ENCODE peak calls at places on chromosome 22, in five cellular contexts. M, R, P, K and G are unnamed samples.

GRCh38 chr22:44330727-44331660 is 18.2 kb upstream of the SHISAL1 start:
- DNase-seq in M (no peak), R (no peak), P (peak), K (no peak), G (peak)

GRCh38 chr22:19886605-19887250 is 32.1 kb upstream of the GNB1L start:
- DNase-seq in M (peak), R (peak), P (no peak), K (no peak), G (no peak)

GRCh38 chr22:31651667-31652066 is 10.3 kb downstream of the PISD start:
- DNase-seq in M (no peak), R (no peak), P (no peak), K (no peak), G (no peak)

GRCh38 chr22:49469896-49470740 is 357.6 kb downstream of the BRD1 start:
- DNase-seq in M (no peak), R (no peak), P (no peak), K (no peak), G (no peak)

GRCh38 chr22:35150163-35151107 is 84.5 kb downstream of the ISX start:
- DNase-seq in M (peak), R (peak), P (peak), K (no peak), G (peak)

GRCh38 chr22:50039669-50040458 is 18.2 kb downstream of the TTLL8 start:
- DNase-seq in M (no peak), R (no peak), P (no peak), K (no peak), G (no peak)

GRCh38 chr22:36017661-36018091 is 10.9 kb downstream of the RBFOX2 start:
- DNase-seq in M (no peak), R (no peak), P (peak), K (no peak), G (no peak)

GRCh38 chr22:27842994-27843431 is 41.5 kb upstream of the MN1 start:
- DNase-seq in M (no peak), R (no peak), P (no peak), K (no peak), G (no peak)

GRCh38 chr22:20239063-20239950 is 28.8 kb downstream of the RTN4R start:
- DNase-seq in M (peak), R (no peak), P (peak), K (no peak), G (no peak)

GRCh38 chr22:49789289-49790141 is 38.2 kb downstream of the BRD1 start:
- DNase-seq in M (no peak), R (no peak), P (no peak), K (peak), G (no peak)

GRCh38 chr22:17375914-17376614 is 6.8 kb downstream of the CECR2 start:
- DNase-seq in M (no peak), R (no peak), P (no peak), K (no peak), G (no peak)

GRCh38 chr22:19799322-19800190 is 39.0 kb downstream of the TBX1 start:
- DNase-seq in M (no peak), R (peak), P (peak), K (peak), G (no peak)

GRCh38 chr22:36315325-36315724 is 62.4 kb downstream of the APOL1 start:
- DNase-seq in M (peak), R (no peak), P (no peak), K (no peak), G (no peak)

GRCh38 chr22:50713571-50714056 is 24.4 kb upstream of the ACR start:
- DNase-seq in M (no peak), R (no peak), P (no peak), K (no peak), G (no peak)

GRCh38 chr22:29129644-29130201 is 56.9 kb downstream of the KREMEN1 start:
- DNase-seq in M (no peak), R (no peak), P (no peak), K (no peak), G (no peak)

GRCh38 chr22:19844423-19845368 is 10.0 kb downstream of the GNB1L start:
- DNase-seq in M (peak), R (no peak), P (no peak), K (no peak), G (peak)

GRCh38 chr22:19892249-19892879 is 37.7 kb upstream of the GNB1L start:
- DNase-seq in M (peak), R (peak), P (peak), K (no peak), G (peak)

GRCh38 chr22:50684986-50685385 is 12.4 kb downstream of the SHANK3 start:
- DNase-seq in M (peak), R (peak), P (no peak), K (no peak), G (no peak)

GRCh38 chr22:22692707-22693530 is 48.5 kb downstream of the GGTLC2 start:
- DNase-seq in M (peak), R (peak), P (peak), K (no peak), G (no peak)

GRCh38 chr22:27405672-27406388 is 395.7 kb downstream of the MN1 start:
- DNase-seq in M (peak), R (peak), P (peak), K (no peak), G (peak)

GRCh38 chr22:39183991-39184585 is 31.6 kb upstream of the CBX7 start:
- DNase-seq in M (peak), R (no peak), P (no peak), K (no peak), G (no peak)

GRCh38 chr22:27859336-27859735 is 57.8 kb upstream of the MN1 start:
- DNase-seq in M (no peak), R (no peak), P (no peak), K (no peak), G (no peak)

GRCh38 chr22:36134167-36134566 is 26.4 kb downstream of the APOL3 start:
- DNase-seq in M (no peak), R (no peak), P (no peak), K (no peak), G (no peak)

GRCh38 chr22:31488346-31488883 is 1.2 kb downstream of the EIF4ENIF1 start:
- DNase-seq in M (no peak), R (no peak), P (no peak), K (no peak), G (no peak)

GRCh38 chr22:46008836-46009596 is 32.1 kb upstream of the WNT7B start:
- DNase-seq in M (no peak), R (no peak), P (no peak), K (no peak), G (no peak)

GRCh38 chr22:20060700-20061480 is 19.2 kb upstream of the DGCR8 start:
- DNase-seq in M (no peak), R (no peak), P (no peak), K (no peak), G (no peak)

GRCh38 chr22:21938906-21939305 is 13.7 kb downstream of the PPM1F start:
- DNase-seq in M (no peak), R (no peak), P (no peak), K (no peak), G (no peak)

GRCh38 chr22:48713266-48714205 is 1114.1 kb downstream of the BRD1 start:
- DNase-seq in M (no peak), R (no peak), P (no peak), K (no peak), G (no peak)

GRCh38 chr22:47091241-47091691 is 328.8 kb downstream of the TBC1D22A start:
- DNase-seq in M (no peak), R (no peak), P (no peak), K (no peak), G (no peak)

GRCh38 chr22:46963672-46964545 is 201.5 kb downstream of the TBC1D22A start:
- DNase-seq in M (peak), R (no peak), P (no peak), K (no peak), G (no peak)

GRCh38 chr22:38740116-38740723 is 15.6 kb downstream of the SUN2 start:
- DNase-seq in M (no peak), R (no peak), P (no peak), K (no peak), G (no peak)

GRCh38 chr22:21857501-21857914 is 9.9 kb downstream of the MAPK1 start:
- DNase-seq in M (no peak), R (no peak), P (no peak), K (no peak), G (no peak)

GRCh38 chr22:48490513-48491411 is 1336.9 kb downstream of the BRD1 start:
- DNase-seq in M (no peak), R (no peak), P (no peak), K (no peak), G (peak)

GRCh38 chr22:40728731-40729189 is 49.5 kb downstream of the MCHR1 start:
- DNase-seq in M (no peak), R (peak), P (no peak), K (peak), G (no peak)

GRCh38 chr22:45673482-45674175 is 2.0 kb downstream of the ATXN10 start:
- DNase-seq in M (no peak), R (no peak), P (no peak), K (no peak), G (no peak)

GRCh38 chr22:17373839-17374238 is 4.6 kb downstream of the CECR2 start:
- DNase-seq in M (no peak), R (no peak), P (no peak), K (no peak), G (no peak)